ENCODE peak calls at places on chromosomes 6 and 20, in six cellular contexts. One of them, this sample, is unnamed. For H3K36me3, the result is how much of the 10 kb centered on the place peaks cover.

GRCh38 chr6:81340946-81341345 is 411.5 kb downstream of the TENT5A start:
- DNase-seq in heart right ventricle: no peak
- DNase-seq in IMR-90: no peak
- DNase-seq in astrocyte: no peak
- DNase-seq in small intestine: no peak
- DNase-seq in ovary: no peak
- DNase-seq in this sample: no peak

GRCh38 chr6:4344317-4344899 is 209.0 kb upstream of the ECI2 start:
- DNase-seq in ovary: no peak
- DNase-seq in IMR-90: no peak
- DNase-seq in astrocyte: no peak
- DNase-seq in heart right ventricle: no peak
- DNase-seq in small intestine: no peak
- DNase-seq in this sample: no peak

GRCh38 chr6:38100380-38100779 is 280.9 kb downstream of the ZFAND3 start:
- DNase-seq in astrocyte: no peak
- DNase-seq in IMR-90: no peak
- DNase-seq in heart right ventricle: no peak
- DNase-seq in small intestine: no peak
- DNase-seq in ovary: no peak
- DNase-seq in this sample: no peak

GRCh38 chr20:37702643-37703337 is 9.0 kb downstream of the CTNNBL1 start:
- DNase-seq in ovary: no peak
- DNase-seq in IMR-90: no peak
- DNase-seq in heart right ventricle: no peak
- DNase-seq in small intestine: no peak
- DNase-seq in astrocyte: no peak
- DNase-seq in this sample: no peak

GRCh38 chr6:84432616-84433015 is 205.2 kb upstream of the CEP162 start:
- DNase-seq in IMR-90: no peak
- DNase-seq in ovary: no peak
- DNase-seq in astrocyte: no peak
- DNase-seq in heart right ventricle: no peak
- DNase-seq in small intestine: no peak
- DNase-seq in this sample: no peak

GRCh38 chr20:38649275-38649891 is 47.8 kb downstream of the ARHGAP40 start:
- DNase-seq in small intestine: peak
- DNase-seq in heart right ventricle: no peak
- DNase-seq in IMR-90: no peak
- DNase-seq in astrocyte: peak
- DNase-seq in ovary: no peak
- DNase-seq in this sample: no peak

GRCh38 chr6:66161546-66162108 is 454.6 kb upstream of the EYS start:
- DNase-seq in heart right ventricle: no peak
- DNase-seq in IMR-90: no peak
- DNase-seq in astrocyte: no peak
- DNase-seq in small intestine: no peak
- DNase-seq in ovary: no peak
- DNase-seq in this sample: no peak

GRCh38 chr6:153150767-153151440 is 19.8 kb upstream of the RGS17 start:
- DNase-seq in ovary: no peak
- DNase-seq in IMR-90: no peak
- DNase-seq in small intestine: peak
- DNase-seq in heart right ventricle: no peak
- DNase-seq in astrocyte: no peak
- DNase-seq in this sample: no peak

GRCh38 chr20:32487381-32487780 is 97.8 kb downstream of the NOL4L start:
- DNase-seq in astrocyte: no peak
- DNase-seq in heart right ventricle: no peak
- DNase-seq in ovary: no peak
- DNase-seq in IMR-90: no peak
- DNase-seq in small intestine: no peak
- DNase-seq in this sample: no peak

GRCh38 chr6:137931849-137932465 is 64.9 kb downstream of the TNFAIP3 start:
- DNase-seq in ovary: no peak
- DNase-seq in heart right ventricle: no peak
- DNase-seq in small intestine: no peak
- DNase-seq in IMR-90: no peak
- DNase-seq in astrocyte: no peak
- DNase-seq in this sample: no peak

GRCh38 chr6:170042086-170042485 is 248.8 kb downstream of the DLL1 start:
- DNase-seq in small intestine: no peak
- DNase-seq in astrocyte: no peak
- DNase-seq in IMR-90: no peak
- DNase-seq in heart right ventricle: no peak
- DNase-seq in ovary: no peak
- DNase-seq in this sample: no peak

GRCh38 chr20:1894951-1895673 is at the start of gene SIRPA:
- DNase-seq in heart right ventricle: peak
- DNase-seq in IMR-90: peak
- DNase-seq in astrocyte: peak
- DNase-seq in small intestine: peak
- DNase-seq in ovary: peak
- DNase-seq in this sample: no peak

GRCh38 chr20:48295445-48295903 is 510.2 kb upstream of the SULF2 start:
- DNase-seq in ovary: no peak
- DNase-seq in IMR-90: peak
- DNase-seq in astrocyte: peak
- DNase-seq in small intestine: peak
- DNase-seq in heart right ventricle: peak
- DNase-seq in this sample: no peak

GRCh38 chr6:18192026-18192425 is 36.8 kb downstream of the KDM1B start:
- DNase-seq in small intestine: no peak
- DNase-seq in astrocyte: no peak
- DNase-seq in IMR-90: no peak
- DNase-seq in heart right ventricle: no peak
- DNase-seq in ovary: no peak
- DNase-seq in this sample: no peak

GRCh38 chr20:32830437-32830836 is 10.7 kb downstream of the MAPRE1 start:
- DNase-seq in IMR-90: peak
- DNase-seq in astrocyte: no peak
- DNase-seq in heart right ventricle: peak
- DNase-seq in ovary: no peak
- DNase-seq in small intestine: peak
- DNase-seq in this sample: no peak

GRCh38 chr6:45432944-45433343 is 55.2 kb upstream of the SUPT3H start:
- DNase-seq in IMR-90: peak
- DNase-seq in small intestine: no peak
- DNase-seq in astrocyte: peak
- DNase-seq in heart right ventricle: no peak
- DNase-seq in ovary: no peak
- DNase-seq in this sample: no peak

GRCh38 chr20:8094415-8094818 is 37.6 kb upstream of the PLCB1 start:
- DNase-seq in IMR-90: peak
- DNase-seq in small intestine: no peak
- DNase-seq in ovary: peak
- DNase-seq in heart right ventricle: peak
- DNase-seq in astrocyte: no peak
- DNase-seq in this sample: peak

GRCh38 chr20:53900380-53900999 is 169.9 kb downstream of the BCAS1 start:
- DNase-seq in heart right ventricle: no peak
- DNase-seq in IMR-90: peak
- DNase-seq in ovary: no peak
- DNase-seq in small intestine: no peak
- DNase-seq in astrocyte: peak
- DNase-seq in this sample: no peak

GRCh38 chr20:31705598-31706597 is 16.8 kb downstream of the BCL2L1 start:
- DNase-seq in ovary: no peak
- DNase-seq in heart right ventricle: no peak
- DNase-seq in IMR-90: no peak
- DNase-seq in astrocyte: no peak
- DNase-seq in small intestine: peak
- DNase-seq in this sample: no peak

GRCh38 chr6:151388997-151389639 is 2.2 kb downstream of the ZBTB2 start:
- DNase-seq in heart right ventricle: no peak
- DNase-seq in ovary: no peak
- DNase-seq in IMR-90: no peak
- DNase-seq in astrocyte: no peak
- DNase-seq in small intestine: no peak
- DNase-seq in this sample: no peak

GRCh38 chr6:71250050-71250689 is 38.4 kb upstream of the OGFRL1 start:
- DNase-seq in small intestine: no peak
- DNase-seq in ovary: no peak
- DNase-seq in heart right ventricle: peak
- DNase-seq in astrocyte: peak
- DNase-seq in IMR-90: peak
- DNase-seq in this sample: no peak

GRCh38 chr6:34529665-34530327 is 26.3 kb downstream of the SPDEF start:
- DNase-seq in IMR-90: no peak
- DNase-seq in ovary: no peak
- DNase-seq in astrocyte: no peak
- DNase-seq in heart right ventricle: peak
- DNase-seq in small intestine: peak
- DNase-seq in this sample: no peak

GRCh38 chr20:18545566-18545965 is 21.7 kb upstream of the SMIM26 start:
- DNase-seq in ovary: no peak
- DNase-seq in small intestine: no peak
- DNase-seq in heart right ventricle: no peak
- DNase-seq in IMR-90: no peak
- DNase-seq in astrocyte: no peak
- DNase-seq in this sample: no peak
- H3K36me3 ChIP-seq in ovary: under half
- H3K36me3 ChIP-seq in small intestine: under half
- H3K36me3 ChIP-seq in heart right ventricle: half or more
- H3K36me3 ChIP-seq in IMR-90: under half
- H3K36me3 ChIP-seq in astrocyte: under half
- H3K36me3 ChIP-seq in this sample: half or more

GRCh38 chr20:25019381-25020155 is 27.0 kb upstream of the APMAP start:
- DNase-seq in heart right ventricle: no peak
- DNase-seq in astrocyte: no peak
- DNase-seq in ovary: peak
- DNase-seq in small intestine: no peak
- DNase-seq in IMR-90: no peak
- DNase-seq in this sample: peak
- H3K36me3 ChIP-seq in heart right ventricle: half or more
- H3K36me3 ChIP-seq in astrocyte: under half
- H3K36me3 ChIP-seq in ovary: under half
- H3K36me3 ChIP-seq in small intestine: under half
- H3K36me3 ChIP-seq in IMR-90: under half
- H3K36me3 ChIP-seq in this sample: under half

DNA sequence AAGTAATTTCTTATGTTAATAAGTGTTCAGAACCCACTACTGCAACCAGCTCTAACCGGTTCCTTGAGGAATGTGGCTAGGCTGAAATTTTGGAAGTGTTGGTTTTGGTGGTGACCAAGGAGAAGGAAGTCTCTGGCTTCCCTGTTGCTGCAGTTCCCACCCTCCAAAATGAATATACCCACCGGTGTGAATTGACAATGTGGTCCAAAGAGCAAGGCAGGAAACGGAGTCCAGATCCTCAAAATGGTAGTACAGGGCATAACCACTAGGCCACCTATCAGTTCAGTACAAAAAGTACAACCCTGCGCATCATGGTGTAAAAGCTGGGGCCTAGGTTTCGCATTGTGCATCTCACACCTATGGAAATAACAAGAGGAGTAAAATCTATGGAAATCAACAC is 2.8 kb downstream of the ADNP start:
- DNase-seq in heart right ventricle: no peak
- DNase-seq in small intestine: no peak
- DNase-seq in IMR-90: no peak
- DNase-seq in ovary: no peak
- DNase-seq in astrocyte: no peak
- DNase-seq in this sample: no peak
- H3K36me3 ChIP-seq in heart right ventricle: half or more
- H3K36me3 ChIP-seq in small intestine: under half
- H3K36me3 ChIP-seq in IMR-90: under half
- H3K36me3 ChIP-seq in ovary: under half
- H3K36me3 ChIP-seq in astrocyte: under half
- H3K36me3 ChIP-seq in this sample: under half

DNA sequence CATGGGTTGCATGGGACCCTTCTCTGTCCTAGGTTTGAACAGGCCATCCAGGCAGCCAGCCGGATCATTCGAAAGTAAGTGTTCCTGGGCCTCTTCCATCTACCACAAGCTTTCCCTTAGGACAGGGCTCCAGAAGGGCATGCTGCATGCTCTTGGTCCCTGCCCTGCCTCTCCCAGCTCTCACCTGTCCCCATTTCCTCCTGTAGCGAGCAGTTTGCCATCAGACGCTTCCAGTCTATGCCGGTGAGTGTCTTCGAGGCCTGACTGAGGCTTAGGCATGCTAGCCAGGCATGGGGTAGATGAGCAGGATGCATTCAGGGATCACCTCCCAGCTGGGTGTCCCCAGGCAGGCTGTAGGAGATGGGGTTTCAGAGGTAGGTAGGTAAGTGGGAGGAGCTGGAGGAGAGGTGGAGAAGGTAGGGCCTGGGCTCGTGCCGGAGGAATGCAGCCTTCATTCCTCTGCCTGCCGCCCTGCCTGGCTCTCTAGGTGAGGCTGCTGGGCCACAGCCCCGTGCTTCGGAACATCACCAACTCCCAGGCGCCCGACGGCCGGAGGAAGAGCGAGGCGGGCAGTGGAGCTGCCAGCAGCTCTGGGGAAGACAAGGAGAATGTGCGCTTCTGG is 4.3 kb downstream of the CDC25B start:
- DNase-seq in small intestine: no peak
- DNase-seq in ovary: no peak
- DNase-seq in IMR-90: no peak
- DNase-seq in heart right ventricle: no peak
- DNase-seq in astrocyte: no peak
- DNase-seq in this sample: no peak
- H3K36me3 ChIP-seq in small intestine: under half
- H3K36me3 ChIP-seq in ovary: under half
- H3K36me3 ChIP-seq in IMR-90: half or more
- H3K36me3 ChIP-seq in heart right ventricle: half or more
- H3K36me3 ChIP-seq in astrocyte: under half
- H3K36me3 ChIP-seq in this sample: under half

This sample was measured in suprapubic skin.